ENCODE peak calls at places on chromosome 14, in four cellular contexts. One of them, this sample, is unnamed.

GRCh38 chr14:73818821-73819220 is 32.8 kb upstream of the PTGR2 start:
- DNase-seq in esophagus squamous epithelium: no peak
- DNase-seq in GM06990: no peak
- DNase-seq in GM23248: no peak
- DNase-seq in this sample: no peak

GRCh38 chr14:83706555-83706954 is 1823.4 kb upstream of the FLRT2 start:
- DNase-seq in GM06990: no peak
- DNase-seq in GM23248: no peak
- DNase-seq in esophagus squamous epithelium: no peak
- DNase-seq in this sample: no peak

GRCh38 chr14:91406451-91406850 is 11.2 kb downstream of the CCDC88C start:
- DNase-seq in GM23248: no peak
- DNase-seq in esophagus squamous epithelium: no peak
- DNase-seq in GM06990: no peak
- DNase-seq in this sample: no peak

GRCh38 chr14:31229638-31230229 is 22.1 kb upstream of the HECTD1 start:
- DNase-seq in GM06990: no peak
- DNase-seq in esophagus squamous epithelium: peak; percentile 12
- DNase-seq in GM23248: peak; percentile 98
- DNase-seq in this sample: no peak

GRCh38 chr14:50417853-50418252 is 21.2 kb upstream of the CDKL1 start:
- DNase-seq in esophagus squamous epithelium: no peak
- DNase-seq in GM06990: no peak
- DNase-seq in GM23248: peak; percentile 78
- DNase-seq in this sample: no peak

GRCh38 chr14:92323031-92323915 is at the start of gene SLC24A4:
- DNase-seq in esophagus squamous epithelium: no peak
- DNase-seq in GM06990: peak; percentile 54
- DNase-seq in GM23248: peak; percentile 44
- DNase-seq in this sample: no peak

GRCh38 chr14:83863042-83863441 is 1666.9 kb upstream of the FLRT2 start:
- DNase-seq in GM06990: no peak
- DNase-seq in GM23248: no peak
- DNase-seq in esophagus squamous epithelium: no peak
- DNase-seq in this sample: no peak

GRCh38 chr14:92704036-92704804 is 44.2 kb downstream of the LGMN start:
- DNase-seq in GM23248: no peak
- DNase-seq in GM06990: peak; percentile 83
- DNase-seq in esophagus squamous epithelium: no peak
- DNase-seq in this sample: peak; percentile 58

GRCh38 chr14:99270491-99271287 is 1.3 kb downstream of the BCL11B start:
- DNase-seq in esophagus squamous epithelium: no peak
- DNase-seq in GM06990: no peak
- DNase-seq in GM23248: peak; percentile 9
- DNase-seq in this sample: no peak

GRCh38 chr14:75521415-75522199 is 662 bp upstream of the BATF start:
- DNase-seq in GM06990: no peak
- DNase-seq in GM23248: no peak
- DNase-seq in esophagus squamous epithelium: no peak
- DNase-seq in this sample: peak; percentile 6

GRCh38 chr14:75292016-75292646 is 13.5 kb downstream of the FOS start:
- DNase-seq in esophagus squamous epithelium: no peak
- DNase-seq in GM23248: no peak
- DNase-seq in GM06990: no peak
- DNase-seq in this sample: no peak

GRCh38 chr14:77988966-77989365 is 181.2 kb upstream of the NRXN3 start:
- DNase-seq in GM06990: no peak
- DNase-seq in GM23248: peak; percentile 92
- DNase-seq in esophagus squamous epithelium: no peak
- DNase-seq in this sample: no peak

GRCh38 chr14:72824051-72824450 is 69.8 kb downstream of the DPF3 start:
- DNase-seq in GM06990: no peak
- DNase-seq in GM23248: no peak
- DNase-seq in esophagus squamous epithelium: no peak
- DNase-seq in this sample: no peak

GRCh38 chr14:36069535-36069900 is 107.0 kb downstream of the PTCSC3 start:
- DNase-seq in GM23248: peak; percentile 41
- DNase-seq in GM06990: peak; percentile 3
- DNase-seq in esophagus squamous epithelium: no peak
- DNase-seq in this sample: peak; percentile 14

GRCh38 chr14:89185919-89186849 is 230.8 kb downstream of the FOXN3 start:
- DNase-seq in esophagus squamous epithelium: no peak
- DNase-seq in GM23248: peak; percentile 85
- DNase-seq in GM06990: no peak
- DNase-seq in this sample: no peak

GRCh38 chr14:50520947-50521815 is 11.2 kb downstream of the MAP4K5 start:
- DNase-seq in esophagus squamous epithelium: no peak
- DNase-seq in GM06990: peak; percentile 58
- DNase-seq in GM23248: peak; percentile 90
- DNase-seq in this sample: no peak

GRCh38 chr14:22829661-22830328 is at the start of gene MRPL52:
- DNase-seq in esophagus squamous epithelium: peak; percentile 60
- DNase-seq in GM23248: peak; percentile 94
- DNase-seq in GM06990: peak; percentile 96
- DNase-seq in this sample: peak; percentile 81

GRCh38 chr14:97699026-97699425 is 901.8 kb downstream of the VRK1 start:
- DNase-seq in GM23248: no peak
- DNase-seq in esophagus squamous epithelium: no peak
- DNase-seq in GM06990: no peak
- DNase-seq in this sample: no peak

GRCh38 chr14:32197919-32198318 is 3.9 kb upstream of the RNU6-7 start:
- DNase-seq in GM06990: peak; percentile 37
- DNase-seq in GM23248: no peak
- DNase-seq in esophagus squamous epithelium: no peak
- DNase-seq in this sample: peak; percentile 75

GRCh38 chr14:90599748-90600507 is 203.1 kb downstream of the CALM1 start:
- DNase-seq in GM06990: no peak
- DNase-seq in esophagus squamous epithelium: no peak
- DNase-seq in GM23248: peak; percentile 21
- DNase-seq in this sample: no peak

GRCh38 chr14:23061995-23062394 is 4.7 kb upstream of the CDH24 start:
- DNase-seq in GM06990: no peak
- DNase-seq in esophagus squamous epithelium: no peak
- DNase-seq in GM23248: peak; percentile 89
- DNase-seq in this sample: no peak

GRCh38 chr14:20781805-20782204 is 737 bp downstream of the RNASE6 start:
- DNase-seq in GM23248: no peak
- DNase-seq in GM06990: no peak
- DNase-seq in esophagus squamous epithelium: no peak
- DNase-seq in this sample: no peak

GRCh38 chr14:102390486-102390885 is 27.7 kb downstream of the TECPR2 start:
- DNase-seq in GM23248: peak; percentile 43
- DNase-seq in esophagus squamous epithelium: no peak
- DNase-seq in GM06990: no peak
- DNase-seq in this sample: no peak

GRCh38 chr14:57692671-57693070 is 173.2 kb downstream of the SLC35F4 start:
- DNase-seq in esophagus squamous epithelium: no peak
- DNase-seq in GM23248: peak; percentile 56
- DNase-seq in GM06990: no peak
- DNase-seq in this sample: peak; percentile 14

GRCh38 chr14:70358631-70359030 is 852 bp downstream of the COX16 start:
- DNase-seq in esophagus squamous epithelium: no peak
- DNase-seq in GM23248: peak; percentile 73
- DNase-seq in GM06990: no peak
- DNase-seq in this sample: no peak

GRCh38 chr14:98606041-98606640 is 665.9 kb downstream of the BCL11B start:
- DNase-seq in GM23248: no peak
- DNase-seq in GM06990: no peak
- DNase-seq in esophagus squamous epithelium: no peak
- DNase-seq in this sample: no peak

GRCh38 chr14:51318777-51319176 is 78.7 kb downstream of the TMX1 start:
- DNase-seq in GM23248: peak; percentile 40
- DNase-seq in esophagus squamous epithelium: no peak
- DNase-seq in GM06990: no peak
- DNase-seq in this sample: no peak

GRCh38 chr14:67237591-67237990 is 3.6 kb upstream of the PALS1 start:
- DNase-seq in GM06990: no peak
- DNase-seq in GM23248: no peak
- DNase-seq in esophagus squamous epithelium: no peak
- DNase-seq in this sample: no peak

GRCh38 chr14:77290705-77291104 is 19.7 kb upstream of the NGB start:
- DNase-seq in GM06990: no peak
- DNase-seq in esophagus squamous epithelium: no peak
- DNase-seq in GM23248: no peak
- DNase-seq in this sample: no peak

GRCh38 chr14:20675669-20676068 is 8.7 kb upstream of the RNASE4 start:
- DNase-seq in esophagus squamous epithelium: no peak
- DNase-seq in GM23248: no peak
- DNase-seq in GM06990: peak; percentile 45
- DNase-seq in this sample: no peak

DNA sequence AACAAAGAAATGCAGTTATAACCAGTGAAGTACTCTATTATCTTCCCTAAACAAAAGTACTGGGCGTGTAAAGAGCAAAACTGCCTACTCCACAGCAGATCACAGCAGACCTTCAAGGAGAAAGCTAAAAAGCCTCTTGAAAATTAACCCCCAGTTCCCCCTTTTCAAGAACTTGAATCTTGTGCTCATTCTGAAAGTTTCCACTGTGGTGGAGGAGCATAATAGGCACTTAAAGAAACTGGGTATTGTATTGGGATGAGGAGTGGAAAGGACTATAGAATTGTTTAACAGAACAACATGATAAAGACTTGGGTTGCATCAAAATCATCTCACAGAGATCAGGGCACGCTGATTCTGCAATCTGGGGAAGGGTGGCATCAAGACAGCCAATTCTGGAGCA is 51.1 kb downstream of the SLC25A47 start:
- DNase-seq in GM23248: no peak
- DNase-seq in esophagus squamous epithelium: no peak
- DNase-seq in GM06990: no peak
- DNase-seq in this sample: no peak
- H3K4me3 ChIP-seq in GM23248: peak overlapping the region; percentile 94
- H3K4me3 ChIP-seq in esophagus squamous epithelium: peak overlapping the region; percentile 53
- H3K4me3 ChIP-seq in GM06990: peak overlapping the region; percentile 79
- H3K4me3 ChIP-seq in this sample: no peak overlapping the region

DNA sequence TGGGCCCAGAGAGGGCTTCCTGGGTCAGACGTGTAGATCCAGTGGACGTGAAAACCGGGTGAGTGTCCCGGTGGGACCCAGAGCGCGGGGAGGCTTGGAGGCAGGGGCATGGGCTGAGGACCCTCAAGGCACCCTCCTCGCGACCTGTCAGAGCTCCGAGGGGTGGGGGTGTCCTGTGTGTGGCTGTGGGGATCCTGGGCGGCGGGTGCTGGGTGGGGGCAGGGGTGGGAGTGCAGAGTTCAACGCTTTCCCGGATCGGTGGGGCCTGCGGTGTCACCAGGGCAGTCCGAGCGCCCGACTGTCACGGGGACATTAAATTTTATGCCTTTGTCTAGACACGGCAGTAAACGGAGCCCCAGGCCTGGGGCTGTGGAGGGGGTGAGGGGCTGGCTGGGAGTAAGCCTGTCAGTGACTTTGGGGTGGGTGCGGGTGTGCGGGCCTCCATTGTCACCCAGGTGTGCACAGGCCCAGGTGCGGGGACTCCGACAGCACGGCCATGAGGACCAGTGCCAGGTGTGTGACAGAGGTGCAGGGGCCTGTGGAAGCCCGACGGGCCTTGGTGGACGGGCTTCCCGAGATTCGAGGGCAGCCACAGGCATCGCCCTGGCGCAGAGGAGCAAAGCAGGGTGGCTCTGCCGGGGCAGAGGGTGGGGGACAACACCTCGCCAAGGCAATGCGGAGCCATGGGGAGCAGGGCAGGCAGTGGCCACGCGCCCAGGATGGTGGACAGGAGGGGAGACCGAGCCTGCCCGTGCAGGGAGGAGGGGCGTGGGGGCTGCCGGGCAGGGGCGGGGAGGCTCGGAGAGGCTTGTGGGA is 1.2 kb downstream of the TMEM121 start:
- DNase-seq in GM06990: no peak
- DNase-seq in esophagus squamous epithelium: no peak
- DNase-seq in GM23248: no peak
- DNase-seq in this sample: no peak
- H3K4me3 ChIP-seq in GM06990: peak overlapping the region; percentile 52
- H3K4me3 ChIP-seq in esophagus squamous epithelium: peak overlapping the region; percentile 57
- H3K4me3 ChIP-seq in GM23248: peak overlapping the region; percentile 75
- H3K4me3 ChIP-seq in this sample: peak overlapping the region; percentile 67

DNA sequence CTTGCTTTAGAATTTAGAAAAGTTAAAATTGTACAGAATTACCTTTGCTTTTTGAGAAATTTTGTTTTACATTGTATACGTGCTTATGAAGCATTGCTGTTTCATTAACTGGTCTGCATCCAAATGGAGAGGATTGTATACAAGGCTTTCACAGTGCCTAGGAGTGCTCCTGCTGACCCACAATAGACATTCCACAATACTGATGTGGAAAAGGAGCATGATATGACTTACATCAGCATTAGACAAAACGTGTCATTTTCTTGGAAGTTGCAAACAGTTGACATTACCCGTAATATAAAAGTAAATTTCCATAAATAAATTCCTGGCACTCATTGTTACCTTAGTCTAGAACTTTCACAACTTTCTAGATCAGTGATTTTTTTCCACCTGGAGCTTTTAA is 1.9 kb downstream of the PRKD1 start:
- DNase-seq in GM06990: no peak
- DNase-seq in esophagus squamous epithelium: no peak
- DNase-seq in GM23248: peak; percentile 51
- DNase-seq in this sample: no peak
- H3K4me3 ChIP-seq in GM06990: no peak overlapping the region
- H3K4me3 ChIP-seq in esophagus squamous epithelium: peak overlapping the region; percentile 74
- H3K4me3 ChIP-seq in GM23248: peak overlapping the region; percentile 95
- H3K4me3 ChIP-seq in this sample: no peak overlapping the region

DNA sequence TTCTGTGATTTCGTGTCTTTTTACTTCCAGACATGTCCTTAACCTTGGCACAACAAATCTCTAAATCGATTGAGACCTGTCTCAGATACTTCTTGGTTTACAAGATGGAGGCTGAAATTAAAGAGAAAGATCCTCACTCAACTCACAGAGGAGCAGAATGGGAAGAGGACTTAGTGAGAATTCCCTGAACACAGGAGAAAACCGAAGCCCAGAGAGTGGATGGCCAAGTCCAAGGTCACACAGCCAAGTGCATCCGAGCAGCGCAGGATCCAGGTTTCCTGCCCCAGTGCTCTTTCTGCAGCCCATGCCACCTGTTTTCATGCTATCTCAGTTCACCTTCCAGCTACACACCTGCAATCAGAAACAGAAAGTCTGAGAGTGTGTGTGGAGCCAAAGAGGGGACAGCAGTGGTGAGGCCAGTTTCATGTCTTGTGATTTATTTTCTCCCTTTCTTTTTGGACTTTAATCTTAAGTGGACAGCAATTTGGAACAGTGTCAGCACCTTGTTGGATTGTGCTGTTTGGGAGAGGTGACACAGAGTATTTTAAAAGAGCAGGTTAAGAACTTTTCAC is 22.9 kb upstream of the TCL1B start:
- DNase-seq in GM06990: peak; percentile 59
- DNase-seq in GM23248: no peak
- DNase-seq in esophagus squamous epithelium: no peak
- DNase-seq in this sample: peak; percentile 59
- H3K4me3 ChIP-seq in GM06990: peak overlapping the region; percentile 35
- H3K4me3 ChIP-seq in GM23248: no peak overlapping the region
- H3K4me3 ChIP-seq in esophagus squamous epithelium: no peak overlapping the region
- H3K4me3 ChIP-seq in this sample: peak overlapping the region; percentile 62

This sample was measured in MM.1S.